ENCODE peak calls at places on chromosomes 4 and X, in eight cellular contexts. One of them, this sample, is unnamed.

GRCh38 chr4:145525291-145525740 is 43.7 kb downstream of the SMAD1 start:
- DNase-seq in bronchial epithelial cell: no peak
- DNase-seq in sigmoid colon: no peak
- DNase-seq in psoas muscle: no peak
- DNase-seq in uterus: no peak
- DNase-seq in neural progenitor cell: peak
- DNase-seq in gastrocnemius medialis: no peak
- DNase-seq in GM12865: no peak
- DNase-seq in this sample: no peak

GRCh38 chr4:179625391-179625790 is 2183.2 kb upstream of the AGA start:
- DNase-seq in gastrocnemius medialis: no peak
- DNase-seq in psoas muscle: no peak
- DNase-seq in neural progenitor cell: peak
- DNase-seq in sigmoid colon: no peak
- DNase-seq in GM12865: no peak
- DNase-seq in uterus: no peak
- DNase-seq in bronchial epithelial cell: peak
- DNase-seq in this sample: no peak

GRCh38 chrX:40278340-40279090 is 180.8 kb upstream of the BCOR start:
- DNase-seq in bronchial epithelial cell: peak
- DNase-seq in sigmoid colon: no peak
- DNase-seq in uterus: no peak
- DNase-seq in GM12865: peak
- DNase-seq in psoas muscle: no peak
- DNase-seq in gastrocnemius medialis: no peak
- DNase-seq in neural progenitor cell: no peak
- DNase-seq in this sample: no peak

GRCh38 chr4:8847331-8847730 is 24.3 kb downstream of the HMX1 start:
- DNase-seq in psoas muscle: peak
- DNase-seq in uterus: no peak
- DNase-seq in GM12865: no peak
- DNase-seq in gastrocnemius medialis: no peak
- DNase-seq in bronchial epithelial cell: no peak
- DNase-seq in neural progenitor cell: no peak
- DNase-seq in sigmoid colon: peak
- DNase-seq in this sample: peak

GRCh38 chrX:120446503-120446902 is 22.6 kb downstream of the LAMP2 start:
- DNase-seq in psoas muscle: no peak
- DNase-seq in bronchial epithelial cell: peak
- DNase-seq in sigmoid colon: no peak
- DNase-seq in gastrocnemius medialis: no peak
- DNase-seq in GM12865: no peak
- DNase-seq in uterus: no peak
- DNase-seq in neural progenitor cell: no peak
- DNase-seq in this sample: no peak

GRCh38 chr4:13966241-13967195 is 339.0 kb upstream of the BOD1L1 start:
- DNase-seq in gastrocnemius medialis: no peak
- DNase-seq in GM12865: no peak
- DNase-seq in psoas muscle: no peak
- DNase-seq in sigmoid colon: no peak
- DNase-seq in uterus: no peak
- DNase-seq in neural progenitor cell: no peak
- DNase-seq in bronchial epithelial cell: peak
- DNase-seq in this sample: no peak

GRCh38 chr4:147370473-147370872 is 110.4 kb upstream of the EDNRA start:
- DNase-seq in gastrocnemius medialis: no peak
- DNase-seq in bronchial epithelial cell: peak
- DNase-seq in GM12865: no peak
- DNase-seq in psoas muscle: no peak
- DNase-seq in neural progenitor cell: no peak
- DNase-seq in uterus: no peak
- DNase-seq in sigmoid colon: no peak
- DNase-seq in this sample: no peak

GRCh38 chr4:2212831-2213230 is 29.1 kb downstream of the HAUS3 start:
- DNase-seq in sigmoid colon: no peak
- DNase-seq in neural progenitor cell: no peak
- DNase-seq in psoas muscle: no peak
- DNase-seq in gastrocnemius medialis: no peak
- DNase-seq in bronchial epithelial cell: no peak
- DNase-seq in GM12865: no peak
- DNase-seq in uterus: no peak
- DNase-seq in this sample: no peak

GRCh38 chr4:23039813-23040212 is 347.1 kb downstream of the GBA3 start:
- DNase-seq in GM12865: no peak
- DNase-seq in neural progenitor cell: no peak
- DNase-seq in bronchial epithelial cell: peak
- DNase-seq in gastrocnemius medialis: no peak
- DNase-seq in sigmoid colon: no peak
- DNase-seq in psoas muscle: no peak
- DNase-seq in uterus: no peak
- DNase-seq in this sample: no peak

GRCh38 chr4:59094505-59094904 is 1984.3 kb upstream of the IGFBP7 start:
- DNase-seq in GM12865: no peak
- DNase-seq in psoas muscle: no peak
- DNase-seq in sigmoid colon: no peak
- DNase-seq in bronchial epithelial cell: no peak
- DNase-seq in uterus: no peak
- DNase-seq in neural progenitor cell: peak
- DNase-seq in gastrocnemius medialis: no peak
- DNase-seq in this sample: no peak
- TF ChIP-seq CTCF in GM12865: no peak
- TF ChIP-seq CTCF in psoas muscle: no peak
- TF ChIP-seq CTCF in sigmoid colon: no peak
- TF ChIP-seq CTCF in bronchial epithelial cell: no peak
- TF ChIP-seq CTCF in uterus: no peak
- TF ChIP-seq CTCF in neural progenitor cell: peak
- TF ChIP-seq CTCF in gastrocnemius medialis: no peak
- TF ChIP-seq CTCF in this sample: no peak

DNA sequence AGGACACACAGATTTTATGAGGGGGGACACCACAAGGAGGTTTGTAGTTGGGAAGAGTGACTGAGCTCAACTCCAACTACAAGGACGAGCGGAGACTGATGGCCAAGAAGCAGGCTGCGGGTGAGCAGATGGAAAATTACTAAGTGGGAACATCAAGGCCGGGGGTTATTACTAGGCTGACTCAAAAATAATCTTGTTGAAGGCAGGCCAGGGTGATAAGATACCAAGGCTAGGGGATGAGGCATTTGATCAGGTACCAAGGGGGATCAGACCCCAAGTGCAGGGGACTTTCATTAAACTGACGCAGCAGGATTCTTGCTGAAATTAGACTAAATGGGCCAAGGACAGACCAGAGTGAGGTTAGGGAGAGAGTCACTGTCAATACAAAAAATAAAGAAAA is 119.4 kb upstream of the SORBS2 start:
- DNase-seq in sigmoid colon: no peak
- DNase-seq in neural progenitor cell: no peak
- DNase-seq in psoas muscle: no peak
- DNase-seq in gastrocnemius medialis: no peak
- DNase-seq in bronchial epithelial cell: no peak
- DNase-seq in GM12865: no peak
- DNase-seq in uterus: no peak
- DNase-seq in this sample: no peak
- H3K4me3 ChIP-seq in sigmoid colon: no peak
- H3K4me3 ChIP-seq in neural progenitor cell: no peak
- H3K4me3 ChIP-seq in psoas muscle: no peak
- H3K4me3 ChIP-seq in gastrocnemius medialis: no peak
- H3K4me3 ChIP-seq in bronchial epithelial cell: no peak
- H3K4me3 ChIP-seq in GM12865: no peak
- H3K4me3 ChIP-seq in uterus: no peak
- H3K4me3 ChIP-seq in this sample: no peak

GRCh38 chr4:87180767-87181166 is 39.7 kb downstream of the KLHL8 start:
- DNase-seq in GM12865: no peak
- DNase-seq in gastrocnemius medialis: no peak
- DNase-seq in bronchial epithelial cell: no peak
- DNase-seq in neural progenitor cell: no peak
- DNase-seq in psoas muscle: no peak
- DNase-seq in sigmoid colon: no peak
- DNase-seq in uterus: no peak
- DNase-seq in this sample: no peak
- TF ChIP-seq CTCF in GM12865: no peak
- TF ChIP-seq CTCF in gastrocnemius medialis: no peak
- TF ChIP-seq CTCF in bronchial epithelial cell: no peak
- TF ChIP-seq CTCF in neural progenitor cell: no peak
- TF ChIP-seq CTCF in psoas muscle: no peak
- TF ChIP-seq CTCF in sigmoid colon: no peak
- TF ChIP-seq CTCF in uterus: no peak
- TF ChIP-seq CTCF in this sample: no peak

DNA sequence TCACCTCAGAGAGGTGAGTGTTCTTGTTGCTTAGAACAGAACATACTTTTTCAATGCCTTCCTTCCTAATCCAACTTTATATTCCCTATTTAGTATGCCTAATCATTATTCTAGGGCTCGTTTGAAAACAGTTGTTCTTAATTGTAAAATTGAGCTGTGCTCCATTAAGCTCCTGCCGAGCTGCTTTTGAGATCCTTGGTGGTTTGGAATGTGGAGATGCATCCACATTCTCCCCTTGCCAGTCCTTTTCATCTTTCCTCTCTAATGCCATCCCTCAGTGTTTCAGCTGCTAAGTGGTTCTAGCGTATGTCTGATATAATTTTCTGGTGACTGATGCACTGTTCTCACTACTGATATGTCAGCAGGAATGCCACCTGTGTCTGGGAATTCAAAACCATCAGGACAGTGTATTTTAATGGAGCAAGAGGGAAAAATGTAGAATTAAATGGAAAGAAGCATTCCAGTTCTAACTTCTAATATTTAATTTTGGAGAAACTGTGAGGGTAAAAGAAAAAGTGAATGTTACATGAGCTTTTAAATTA is 1085.0 kb downstream of the CCSER1 start:
- DNase-seq in sigmoid colon: no peak
- DNase-seq in GM12865: no peak
- DNase-seq in psoas muscle: no peak
- DNase-seq in uterus: no peak
- DNase-seq in bronchial epithelial cell: no peak
- DNase-seq in neural progenitor cell: peak
- DNase-seq in gastrocnemius medialis: no peak
- DNase-seq in this sample: no peak
- H3K4me3 ChIP-seq in sigmoid colon: no peak
- H3K4me3 ChIP-seq in GM12865: no peak
- H3K4me3 ChIP-seq in psoas muscle: no peak
- H3K4me3 ChIP-seq in uterus: no peak
- H3K4me3 ChIP-seq in bronchial epithelial cell: no peak
- H3K4me3 ChIP-seq in neural progenitor cell: no peak
- H3K4me3 ChIP-seq in gastrocnemius medialis: no peak
- H3K4me3 ChIP-seq in this sample: no peak

GRCh38 chrX:150680974-150681373 is 12.2 kb upstream of the MTMR1 start:
- DNase-seq in sigmoid colon: no peak
- DNase-seq in uterus: no peak
- DNase-seq in psoas muscle: no peak
- DNase-seq in neural progenitor cell: peak
- DNase-seq in gastrocnemius medialis: no peak
- DNase-seq in GM12865: no peak
- DNase-seq in bronchial epithelial cell: peak
- DNase-seq in this sample: no peak
- TF ChIP-seq CTCF in sigmoid colon: no peak
- TF ChIP-seq CTCF in uterus: no peak
- TF ChIP-seq CTCF in psoas muscle: no peak
- TF ChIP-seq CTCF in neural progenitor cell: peak
- TF ChIP-seq CTCF in gastrocnemius medialis: no peak
- TF ChIP-seq CTCF in GM12865: peak
- TF ChIP-seq CTCF in bronchial epithelial cell: peak
- TF ChIP-seq CTCF in this sample: peak

GRCh38 chr4:112145326-112145819 is at the start of gene FAM241A:
- DNase-seq in psoas muscle: peak
- DNase-seq in sigmoid colon: peak
- DNase-seq in bronchial epithelial cell: peak
- DNase-seq in uterus: peak
- DNase-seq in neural progenitor cell: peak
- DNase-seq in GM12865: peak
- DNase-seq in gastrocnemius medialis: peak
- DNase-seq in this sample: peak

GRCh38 chr4:112144546-112145325 is 518 bp upstream of the FAM241A start:
- DNase-seq in sigmoid colon: no peak
- DNase-seq in bronchial epithelial cell: no peak
- DNase-seq in psoas muscle: peak
- DNase-seq in neural progenitor cell: no peak
- DNase-seq in gastrocnemius medialis: no peak
- DNase-seq in GM12865: no peak
- DNase-seq in uterus: peak
- DNase-seq in this sample: no peak

GRCh38 chr4:112145820-112146813 is 863 bp downstream of the FAM241A start:
- DNase-seq in uterus: peak
- DNase-seq in bronchial epithelial cell: peak
- DNase-seq in neural progenitor cell: peak
- DNase-seq in gastrocnemius medialis: peak
- DNase-seq in psoas muscle: peak
- DNase-seq in GM12865: peak
- DNase-seq in sigmoid colon: peak
- DNase-seq in this sample: peak

GRCh38 chr4:112150920-112151319 is 5.7 kb downstream of the FAM241A start:
- DNase-seq in GM12865: no peak
- DNase-seq in neural progenitor cell: no peak
- DNase-seq in sigmoid colon: no peak
- DNase-seq in uterus: no peak
- DNase-seq in psoas muscle: no peak
- DNase-seq in bronchial epithelial cell: no peak
- DNase-seq in gastrocnemius medialis: no peak
- DNase-seq in this sample: no peak

DNA sequence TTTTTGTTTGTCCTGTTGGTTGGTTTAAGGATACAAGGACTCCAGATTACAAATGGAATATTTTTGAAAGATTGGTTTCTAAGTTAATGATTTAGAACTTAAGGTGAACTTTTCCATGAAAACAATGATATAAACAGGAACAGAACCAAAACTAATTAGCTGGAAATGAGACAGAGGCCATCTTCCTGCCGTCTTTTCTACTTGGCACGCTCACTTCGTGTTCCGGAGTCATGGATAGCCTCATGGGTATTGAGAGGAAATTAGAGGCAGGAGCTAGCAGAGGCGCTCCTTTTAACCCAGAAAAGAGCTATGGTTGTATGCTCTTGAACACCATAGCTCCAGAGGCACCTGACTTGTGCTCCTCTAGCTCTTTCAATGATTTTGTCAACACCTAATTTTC is 2.4 kb downstream of the FAM241A start:
- DNase-seq in bronchial epithelial cell: no peak
- DNase-seq in GM12865: no peak
- DNase-seq in neural progenitor cell: no peak
- DNase-seq in psoas muscle: no peak
- DNase-seq in gastrocnemius medialis: no peak
- DNase-seq in uterus: no peak
- DNase-seq in sigmoid colon: no peak
- DNase-seq in this sample: no peak
- H3K4me3 ChIP-seq in bronchial epithelial cell: no peak
- H3K4me3 ChIP-seq in GM12865: peak
- H3K4me3 ChIP-seq in neural progenitor cell: no peak
- H3K4me3 ChIP-seq in psoas muscle: peak
- H3K4me3 ChIP-seq in gastrocnemius medialis: peak
- H3K4me3 ChIP-seq in uterus: no peak
- H3K4me3 ChIP-seq in sigmoid colon: no peak
- H3K4me3 ChIP-seq in this sample: peak

GRCh38 chrX:9394212-9394611 is 70.6 kb upstream of the TBL1X start:
- DNase-seq in sigmoid colon: no peak
- DNase-seq in GM12865: no peak
- DNase-seq in uterus: no peak
- DNase-seq in psoas muscle: no peak
- DNase-seq in bronchial epithelial cell: no peak
- DNase-seq in gastrocnemius medialis: no peak
- DNase-seq in neural progenitor cell: no peak
- DNase-seq in this sample: no peak
- TF ChIP-seq CTCF in sigmoid colon: no peak
- TF ChIP-seq CTCF in GM12865: no peak
- TF ChIP-seq CTCF in uterus: no peak
- TF ChIP-seq CTCF in psoas muscle: no peak
- TF ChIP-seq CTCF in bronchial epithelial cell: no peak
- TF ChIP-seq CTCF in gastrocnemius medialis: no peak
- TF ChIP-seq CTCF in neural progenitor cell: no peak
- TF ChIP-seq CTCF in this sample: no peak

This sample was measured in upper lobe of right lung.